ENCODE peak calls at places on chromosomes 11 and 22, in five cellular contexts. One of them, this sample, is unnamed.

GRCh38 chr11:19995131-19995530 is 165.1 kb downstream of the DBX1 start:
- DNase-seq in upper lobe of right lung: no peak
- DNase-seq in right atrium auricular region: peak
- DNase-seq in adrenal gland: peak
- DNase-seq in brain microvascular endothelial cell: peak
- DNase-seq in this sample: no peak

GRCh38 chr11:28699701-28700100 is 591.5 kb downstream of the METTL15 start:
- DNase-seq in adrenal gland: no peak
- DNase-seq in upper lobe of right lung: no peak
- DNase-seq in right atrium auricular region: no peak
- DNase-seq in brain microvascular endothelial cell: no peak
- DNase-seq in this sample: no peak

GRCh38 chr11:30316237-30316636 is 6.7 kb upstream of the ARL14EP start:
- DNase-seq in right atrium auricular region: no peak
- DNase-seq in upper lobe of right lung: no peak
- DNase-seq in brain microvascular endothelial cell: no peak
- DNase-seq in adrenal gland: no peak
- DNase-seq in this sample: no peak

GRCh38 chr11:13929551-13929950 is 33.0 kb upstream of the SPON1 start:
- DNase-seq in right atrium auricular region: no peak
- DNase-seq in adrenal gland: no peak
- DNase-seq in brain microvascular endothelial cell: no peak
- DNase-seq in upper lobe of right lung: no peak
- DNase-seq in this sample: no peak

GRCh38 chr11:104700609-104701008 is 197.7 kb downstream of the CASP12 start:
- DNase-seq in brain microvascular endothelial cell: peak
- DNase-seq in adrenal gland: no peak
- DNase-seq in right atrium auricular region: no peak
- DNase-seq in upper lobe of right lung: no peak
- DNase-seq in this sample: no peak

GRCh38 chr11:2269601-2270321 is 627 bp downstream of the ASCL2 start:
- DNase-seq in brain microvascular endothelial cell: no peak
- DNase-seq in adrenal gland: no peak
- DNase-seq in upper lobe of right lung: peak
- DNase-seq in right atrium auricular region: peak
- DNase-seq in this sample: peak

GRCh38 chr22:42673898-42674390 is 24.8 kb upstream of the CYB5R3 start:
- DNase-seq in upper lobe of right lung: no peak
- DNase-seq in brain microvascular endothelial cell: no peak
- DNase-seq in right atrium auricular region: no peak
- DNase-seq in adrenal gland: no peak
- DNase-seq in this sample: no peak

GRCh38 chr22:28773461-28773867 is 969 bp downstream of the CCDC117 start:
- DNase-seq in upper lobe of right lung: no peak
- DNase-seq in right atrium auricular region: no peak
- DNase-seq in adrenal gland: no peak
- DNase-seq in brain microvascular endothelial cell: no peak
- DNase-seq in this sample: no peak

GRCh38 chr22:24417200-24417599 is 10.2 kb upstream of the ADORA2A start:
- DNase-seq in adrenal gland: no peak
- DNase-seq in upper lobe of right lung: no peak
- DNase-seq in brain microvascular endothelial cell: no peak
- DNase-seq in right atrium auricular region: no peak
- DNase-seq in this sample: no peak

GRCh38 chr22:44259366-44260215 is 53.2 kb downstream of the SHISAL1 start:
- DNase-seq in upper lobe of right lung: no peak
- DNase-seq in right atrium auricular region: no peak
- DNase-seq in adrenal gland: peak
- DNase-seq in brain microvascular endothelial cell: no peak
- DNase-seq in this sample: peak

GRCh38 chr11:28566643-28567042 is 458.5 kb downstream of the METTL15 start:
- DNase-seq in upper lobe of right lung: no peak
- DNase-seq in adrenal gland: peak
- DNase-seq in right atrium auricular region: peak
- DNase-seq in brain microvascular endothelial cell: peak
- DNase-seq in this sample: peak

GRCh38 chr11:95977534-95978174 is 53.7 kb upstream of the MTMR2 start:
- DNase-seq in adrenal gland: no peak
- DNase-seq in right atrium auricular region: no peak
- DNase-seq in brain microvascular endothelial cell: peak
- DNase-seq in upper lobe of right lung: no peak
- DNase-seq in this sample: no peak

GRCh38 chr11:7927635-7928034 is 3.4 kb downstream of the OR10A6 start:
- DNase-seq in adrenal gland: no peak
- DNase-seq in upper lobe of right lung: no peak
- DNase-seq in right atrium auricular region: no peak
- DNase-seq in brain microvascular endothelial cell: peak
- DNase-seq in this sample: no peak

GRCh38 chr22:26002456-26002855 is 166.8 kb upstream of the SEZ6L start:
- DNase-seq in upper lobe of right lung: no peak
- DNase-seq in right atrium auricular region: no peak
- DNase-seq in adrenal gland: no peak
- DNase-seq in brain microvascular endothelial cell: no peak
- DNase-seq in this sample: no peak

GRCh38 chr22:25039754-25040153 is 87.2 kb downstream of the KIAA1671 start:
- DNase-seq in upper lobe of right lung: no peak
- DNase-seq in brain microvascular endothelial cell: no peak
- DNase-seq in right atrium auricular region: no peak
- DNase-seq in adrenal gland: no peak
- DNase-seq in this sample: no peak

GRCh38 chr11:124917115-124917637 is 1.9 kb upstream of the HEPN1 start:
- DNase-seq in brain microvascular endothelial cell: no peak
- DNase-seq in upper lobe of right lung: no peak
- DNase-seq in adrenal gland: no peak
- DNase-seq in right atrium auricular region: no peak
- DNase-seq in this sample: no peak

GRCh38 chr22:43356881-43357280 is 13.7 kb upstream of the SCUBE1 start:
- DNase-seq in upper lobe of right lung: no peak
- DNase-seq in adrenal gland: no peak
- DNase-seq in right atrium auricular region: no peak
- DNase-seq in brain microvascular endothelial cell: no peak
- DNase-seq in this sample: no peak

GRCh38 chr11:876550-876949 is 33.9 kb downstream of the TSPAN4 start:
- DNase-seq in brain microvascular endothelial cell: no peak
- DNase-seq in adrenal gland: peak
- DNase-seq in upper lobe of right lung: no peak
- DNase-seq in right atrium auricular region: no peak
- DNase-seq in this sample: no peak

GRCh38 chr11:95487391-95487790 is 256.4 kb upstream of the SESN3 start:
- DNase-seq in upper lobe of right lung: no peak
- DNase-seq in brain microvascular endothelial cell: no peak
- DNase-seq in right atrium auricular region: no peak
- DNase-seq in adrenal gland: no peak
- DNase-seq in this sample: no peak

GRCh38 chr22:36405671-36406070 is 17.9 kb upstream of the MYH9 start:
- DNase-seq in adrenal gland: peak
- DNase-seq in upper lobe of right lung: peak
- DNase-seq in right atrium auricular region: no peak
- DNase-seq in brain microvascular endothelial cell: no peak
- DNase-seq in this sample: no peak

GRCh38 chr11:63572026-63572688 is 9.0 kb upstream of the PLAAT2 start:
- DNase-seq in upper lobe of right lung: no peak
- DNase-seq in adrenal gland: no peak
- DNase-seq in right atrium auricular region: no peak
- DNase-seq in brain microvascular endothelial cell: no peak
- DNase-seq in this sample: no peak

GRCh38 chr11:82546556-82547162 is 187.0 kb downstream of the FAM181B start:
- DNase-seq in adrenal gland: peak
- DNase-seq in right atrium auricular region: no peak
- DNase-seq in brain microvascular endothelial cell: no peak
- DNase-seq in upper lobe of right lung: no peak
- DNase-seq in this sample: no peak

GRCh38 chr11:107840120-107840479 is 18.5 kb downstream of the SLC35F2 start:
- DNase-seq in right atrium auricular region: no peak
- DNase-seq in upper lobe of right lung: no peak
- DNase-seq in brain microvascular endothelial cell: no peak
- DNase-seq in adrenal gland: no peak
- DNase-seq in this sample: no peak

GRCh38 chr11:126345759-126346585 is 9.5 kb upstream of the ST3GAL4 start:
- DNase-seq in brain microvascular endothelial cell: peak
- DNase-seq in adrenal gland: peak
- DNase-seq in right atrium auricular region: peak
- DNase-seq in upper lobe of right lung: no peak
- DNase-seq in this sample: no peak

GRCh38 chr11:20488352-20488751 is 100.8 kb downstream of the PRMT3 start:
- DNase-seq in brain microvascular endothelial cell: no peak
- DNase-seq in right atrium auricular region: no peak
- DNase-seq in upper lobe of right lung: no peak
- DNase-seq in adrenal gland: no peak
- DNase-seq in this sample: no peak

GRCh38 chr11:71080239-71081097 is 171.9 kb downstream of the SHANK2 start:
- DNase-seq in adrenal gland: peak
- DNase-seq in right atrium auricular region: no peak
- DNase-seq in brain microvascular endothelial cell: peak
- DNase-seq in upper lobe of right lung: peak
- DNase-seq in this sample: no peak

GRCh38 chr11:2991477-2992233 is 474 bp downstream of the NAP1L4 start:
- DNase-seq in upper lobe of right lung: peak
- DNase-seq in right atrium auricular region: no peak
- DNase-seq in brain microvascular endothelial cell: peak
- DNase-seq in adrenal gland: peak
- DNase-seq in this sample: peak

GRCh38 chr11:35134403-35135126 is 4.4 kb upstream of the CD44 start:
- DNase-seq in brain microvascular endothelial cell: no peak
- DNase-seq in right atrium auricular region: no peak
- DNase-seq in upper lobe of right lung: no peak
- DNase-seq in adrenal gland: no peak
- DNase-seq in this sample: no peak
- TF ChIP-seq CTCF in brain microvascular endothelial cell: no peak
- TF ChIP-seq CTCF in right atrium auricular region: no peak
- TF ChIP-seq CTCF in upper lobe of right lung: no peak
- TF ChIP-seq CTCF in adrenal gland: no peak
- TF ChIP-seq CTCF in this sample: no peak

GRCh38 chr22:50203288-50203687 is 2.5 kb downstream of the SELENOO start:
- DNase-seq in adrenal gland: no peak
- DNase-seq in upper lobe of right lung: no peak
- DNase-seq in brain microvascular endothelial cell: no peak
- DNase-seq in right atrium auricular region: no peak
- DNase-seq in this sample: no peak

GRCh38 chr22:50202130-50202671 is 1.4 kb downstream of the SELENOO start:
- DNase-seq in adrenal gland: no peak
- DNase-seq in brain microvascular endothelial cell: no peak
- DNase-seq in right atrium auricular region: no peak
- DNase-seq in upper lobe of right lung: no peak
- DNase-seq in this sample: no peak

GRCh38 chr22:50199836-50200332 is 927 bp upstream of the SELENOO start:
- DNase-seq in adrenal gland: peak
- DNase-seq in brain microvascular endothelial cell: no peak
- DNase-seq in right atrium auricular region: no peak
- DNase-seq in upper lobe of right lung: no peak
- DNase-seq in this sample: no peak

GRCh38 chr22:50200333-50201190 is at the start of gene SELENOO:
- DNase-seq in adrenal gland: peak
- DNase-seq in upper lobe of right lung: peak
- DNase-seq in brain microvascular endothelial cell: peak
- DNase-seq in right atrium auricular region: peak
- DNase-seq in this sample: peak

DNA sequence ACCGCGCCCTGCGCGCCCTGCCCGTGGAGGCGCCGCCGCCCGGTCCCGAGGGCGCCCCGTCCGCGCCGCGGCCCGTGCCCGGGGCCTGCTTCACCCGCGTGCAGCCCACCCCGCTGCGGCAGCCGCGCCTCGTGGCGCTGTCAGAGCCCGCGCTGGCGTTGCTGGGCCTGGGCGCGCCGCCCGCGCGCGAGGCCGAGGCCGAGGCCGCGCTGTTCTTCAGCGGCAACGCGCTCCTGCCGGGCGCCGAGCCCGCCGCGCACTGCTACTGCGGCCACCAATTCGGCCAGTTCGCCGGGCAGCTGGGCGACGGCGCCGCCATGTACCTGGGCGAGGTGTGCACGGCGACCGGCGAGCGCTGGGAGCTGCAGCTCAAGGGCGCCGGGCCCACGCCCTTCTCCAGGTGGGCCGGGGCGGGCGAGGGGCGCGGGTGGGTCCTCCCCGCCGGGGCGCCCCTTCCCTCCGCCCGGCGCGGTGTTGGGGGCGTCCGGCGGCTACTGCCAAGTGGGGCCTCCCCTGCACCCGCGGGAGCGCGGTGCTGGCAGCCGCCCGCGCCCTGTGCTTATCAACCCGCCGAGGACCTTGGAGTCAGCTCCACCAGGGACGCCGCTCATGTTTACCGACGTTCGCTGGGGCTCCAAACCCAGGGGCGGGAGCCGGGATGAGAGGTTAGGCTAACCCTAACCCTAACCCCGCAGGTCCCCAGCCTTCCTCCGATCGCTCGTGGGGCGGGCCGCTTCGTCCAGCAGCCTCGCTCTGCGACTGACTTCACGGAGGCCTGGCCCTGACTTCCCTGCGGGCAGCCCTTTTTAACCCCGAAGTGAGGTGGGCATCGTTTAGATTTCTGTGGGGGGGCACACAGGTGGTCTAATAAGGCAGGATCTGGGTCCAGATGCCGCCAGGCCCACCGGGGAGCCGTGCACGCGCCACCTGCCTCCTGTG is 649 bp downstream of the SELENOO start:
- DNase-seq in upper lobe of right lung: no peak
- DNase-seq in right atrium auricular region: no peak
- DNase-seq in adrenal gland: peak
- DNase-seq in brain microvascular endothelial cell: no peak
- DNase-seq in this sample: no peak
- H3K27ac ChIP-seq in upper lobe of right lung: peak
- H3K27ac ChIP-seq in right atrium auricular region: peak
- H3K27ac ChIP-seq in adrenal gland: no peak
- H3K27ac ChIP-seq in brain microvascular endothelial cell: no peak
- H3K27ac ChIP-seq in this sample: peak

GRCh38 chr11:6336293-6336692 is 16.0 kb upstream of the CAVIN3 start:
- DNase-seq in adrenal gland: no peak
- DNase-seq in right atrium auricular region: no peak
- DNase-seq in brain microvascular endothelial cell: no peak
- DNase-seq in upper lobe of right lung: no peak
- DNase-seq in this sample: no peak
- H3K4me3 ChIP-seq in adrenal gland: no peak
- H3K4me3 ChIP-seq in right atrium auricular region: no peak
- H3K4me3 ChIP-seq in brain microvascular endothelial cell: no peak
- H3K4me3 ChIP-seq in upper lobe of right lung: no peak
- H3K4me3 ChIP-seq in this sample: no peak

DNA sequence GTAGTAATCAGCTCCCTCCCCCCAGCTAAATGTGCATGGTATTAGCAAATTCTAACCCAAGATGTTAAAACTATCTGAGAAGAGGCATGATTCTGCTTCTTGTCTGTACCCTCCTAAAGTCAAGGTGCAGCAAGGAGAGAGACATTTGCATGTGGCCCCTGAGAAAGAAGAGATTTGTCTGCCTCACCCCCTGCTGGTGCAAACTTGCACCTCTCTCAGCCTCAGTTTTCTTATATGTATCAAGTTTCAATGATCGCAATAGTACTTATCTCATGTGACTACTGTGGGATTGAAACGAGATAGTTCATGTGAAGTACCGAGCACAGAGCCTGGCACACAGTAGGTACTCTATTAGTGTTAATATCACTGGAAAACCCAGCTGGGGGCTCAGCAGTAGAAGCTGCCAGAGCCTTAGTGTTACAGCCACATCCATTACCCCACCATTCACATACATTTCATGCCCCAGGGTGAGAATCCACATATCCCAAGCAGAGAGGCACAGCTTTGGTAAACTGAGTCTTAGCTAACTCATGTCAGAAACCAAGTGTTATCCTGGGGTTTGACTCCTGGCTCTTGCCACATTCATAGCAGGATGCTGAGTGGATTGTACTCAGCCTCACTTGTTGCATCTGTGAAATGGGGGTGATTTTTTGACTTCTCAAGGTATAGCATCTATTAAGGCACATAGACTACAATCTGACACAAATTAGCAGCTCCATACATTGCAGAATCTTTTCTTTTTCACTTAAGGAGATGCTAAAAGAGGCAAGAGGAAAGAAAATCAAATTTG is 24.9 kb downstream of the CD44 start:
- DNase-seq in right atrium auricular region: no peak
- DNase-seq in brain microvascular endothelial cell: peak
- DNase-seq in adrenal gland: no peak
- DNase-seq in upper lobe of right lung: no peak
- DNase-seq in this sample: no peak
- TF ChIP-seq CTCF in right atrium auricular region: no peak
- TF ChIP-seq CTCF in brain microvascular endothelial cell: peak
- TF ChIP-seq CTCF in adrenal gland: no peak
- TF ChIP-seq CTCF in upper lobe of right lung: peak
- TF ChIP-seq CTCF in this sample: no peak

This sample was measured in coronary artery.